ENCODE peak calls at places on chromosome 16, in nine cellular contexts. Q is retinal pigment epithelial cell, W is hepatocyte, T is lower lobe of right lung, V is astrocyte of the cerebellum, K is BJ, M is A549, P is uterus, E is fibroblast of the aortic adventitia. A is an unnamed sample.

GRCh38 chr16:69115361-69115760 is 9.9 kb downstream of the HAS3 start:
- DNase-seq in K (no peak), Q (no peak), T (no peak), V (no peak), M (no peak), W (no peak), E (no peak), P (no peak), A (no peak)

GRCh38 chr16:86303787-86304685 is 206.3 kb upstream of the FOXF1 start:
- DNase-seq in P (peak), T (no peak), M (no peak), V (no peak), K (no peak), Q (no peak), W (no peak), E (peak), A (no peak)

GRCh38 chr16:31569360-31569717 is 41.6 kb downstream of the AHSP start:
- DNase-seq in W (no peak), V (no peak), T (no peak), K (no peak), E (no peak), M (no peak), P (no peak), Q (no peak), A (no peak)

GRCh38 chr16:77946834-77947233 is 75.5 kb upstream of the CLEC3A start:
- DNase-seq in M (no peak), E (peak), Q (no peak), V (no peak), T (no peak), K (no peak), P (no peak), W (peak), A (no peak)

GRCh38 chr16:47018223-47018891 is 44.9 kb upstream of the DNAJA2 start:
- DNase-seq in W (peak), P (no peak), E (peak), Q (no peak), T (no peak), V (no peak), K (no peak), M (peak), A (no peak)

GRCh38 chr16:3999890-4000325 is 116.3 kb downstream of the ADCY9 start:
- DNase-seq in M (no peak), K (no peak), P (no peak), Q (no peak), V (no peak), E (peak), W (no peak), T (no peak), A (no peak)

GRCh38 chr16:11058820-11059219 is 114.5 kb downstream of the CLEC16A start:
- DNase-seq in W (no peak), V (no peak), T (no peak), M (no peak), E (no peak), P (no peak), Q (no peak), K (no peak), A (no peak)

GRCh38 chr16:4261557-4262172 is 11.2 kb downstream of the TFAP4 start:
- DNase-seq in E (no peak), K (no peak), M (peak), V (no peak), P (peak), T (no peak), W (peak), Q (no peak), A (no peak)

GRCh38 chr16:51773491-51773890 is 622.4 kb upstream of the SALL1 start:
- DNase-seq in T (no peak), V (no peak), K (no peak), P (no peak), M (no peak), Q (no peak), E (no peak), W (no peak), A (no peak)

GRCh38 chr16:77434365-77435239 is at the start of gene ADAMTS18:
- DNase-seq in E (no peak), K (no peak), M (no peak), Q (no peak), W (peak), P (no peak), V (no peak), T (no peak), A (no peak)

GRCh38 chr16:49856741-49857330 is 924 bp upstream of the ZNF423 start:
- DNase-seq in P (peak), E (peak), M (peak), K (no peak), V (peak), Q (peak), T (peak), W (peak), A (peak)

GRCh38 chr16:57619606-57620315 is 8.7 kb upstream of the ADGRG1 start:
- DNase-seq in P (peak), M (no peak), E (no peak), W (peak), K (no peak), Q (no peak), V (no peak), T (peak), A (no peak)

GRCh38 chr16:29974291-29975133 is 844 bp downstream of the TAOK2 start:
- DNase-seq in W (peak), M (no peak), E (peak), T (peak), Q (no peak), V (no peak), P (peak), K (no peak), A (no peak)

GRCh38 chr16:2977440-2977839 is 2.8 kb downstream of the PKMYT1 start:
- DNase-seq in W (no peak), T (peak), K (no peak), V (no peak), P (no peak), Q (no peak), M (no peak), E (no peak), A (no peak)

GRCh38 chr16:60681014-60681413 is 1355.2 kb downstream of the CDH8 start:
- DNase-seq in M (no peak), P (no peak), K (no peak), W (no peak), E (no peak), V (no peak), Q (no peak), T (no peak), A (no peak)

GRCh38 chr16:24906199-24906808 is 60.5 kb downstream of the SLC5A11 start:
- DNase-seq in M (peak), W (peak), E (peak), K (no peak), V (peak), T (no peak), P (no peak), Q (peak), A (no peak)

GRCh38 chr16:58464916-58465731 is 34.8 kb upstream of the NDRG4 start:
- DNase-seq in K (no peak), Q (no peak), W (no peak), E (no peak), V (no peak), P (peak), T (no peak), M (peak), A (no peak)

GRCh38 chr16:19020689-19021088 is 37.0 kb downstream of the TMC7 start:
- DNase-seq in V (no peak), E (no peak), T (no peak), P (no peak), M (no peak), K (no peak), W (no peak), Q (no peak), A (no peak)

GRCh38 chr16:28529124-28529523 is 9.7 kb downstream of the NUPR1 start:
- DNase-seq in P (no peak), V (no peak), T (no peak), E (no peak), M (no peak), W (no peak), K (no peak), Q (no peak), A (no peak)

GRCh38 chr16:88504489-88505404 is 51.7 kb downstream of the ZFPM1 start:
- DNase-seq in E (no peak), V (no peak), P (no peak), T (no peak), W (peak), M (no peak), K (no peak), Q (no peak), A (no peak)

GRCh38 chr16:57187508-57187854 is 1.4 kb downstream of the RSPRY1 start:
- DNase-seq in M (no peak), P (no peak), Q (no peak), K (no peak), T (no peak), W (peak), V (no peak), E (no peak), A (no peak)

GRCh38 chr16:85089485-85089884 is 22.8 kb downstream of the CIBAR2 start:
- DNase-seq in P (no peak), T (no peak), M (no peak), K (peak), Q (no peak), E (no peak), V (no peak), W (no peak), A (no peak)

GRCh38 chr16:85862476-85863383 is 36.2 kb upstream of the IRF8 start:
- DNase-seq in P (no peak), Q (no peak), W (no peak), T (no peak), V (no peak), K (no peak), E (no peak), M (no peak), A (no peak)

GRCh38 chr16:79475841-79476240 is 124.7 kb downstream of the MAF start:
- DNase-seq in W (no peak), E (no peak), K (no peak), V (no peak), P (no peak), T (no peak), Q (no peak), M (no peak), A (no peak)

GRCh38 chr16:85417156-85417860 is 195.8 kb upstream of the GSE1 start:
- DNase-seq in E (no peak), Q (no peak), M (no peak), K (no peak), V (no peak), W (no peak), T (peak), P (peak), A (no peak)

GRCh38 chr16:2952679-2953078 is 11.4 kb upstream of the KREMEN2 start:
- DNase-seq in P (no peak), E (no peak), V (no peak), K (no peak), W (no peak), M (no peak), T (no peak), Q (no peak), A (no peak)

GRCh38 chr16:85153656-85154091 is 41.4 kb upstream of the CIBAR2 start:
- DNase-seq in Q (no peak), T (no peak), K (no peak), E (no peak), V (no peak), M (no peak), W (no peak), P (no peak), A (no peak)

GRCh38 chr16:48317614-48318013 is 67.6 kb downstream of the SIAH1 start:
- DNase-seq in T (no peak), P (no peak), K (no peak), V (peak), M (peak), W (no peak), Q (peak), E (peak), A (peak)

GRCh38 chr16:88781140-88782077 is 3.6 kb downstream of the PIEZO1 start:
- DNase-seq in V (no peak), T (peak), K (no peak), Q (no peak), M (no peak), E (no peak), W (no peak), P (no peak), A (no peak)

GRCh38 chr16:21560462-21560861 is 38.9 kb upstream of the METTL9 start:
- DNase-seq in P (no peak), Q (no peak), E (no peak), W (no peak), T (no peak), M (no peak), K (no peak), V (no peak), A (no peak)

GRCh38 chr16:24540575-24541240 is 1.3 kb downstream of the RBBP6 start:
- DNase-seq in E (peak), V (no peak), W (peak), P (no peak), T (no peak), Q (no peak), K (no peak), M (peak), A (no peak)

GRCh38 chr16:21236831-21237230 is 3.3 kb downstream of the ANKS4B start:
- DNase-seq in M (no peak), P (no peak), V (no peak), Q (no peak), E (no peak), K (no peak), W (no peak), T (no peak), A (no peak)

GRCh38 chr16:17459903-17460521 is 10.7 kb downstream of the XYLT1 start:
- DNase-seq in K (no peak), P (peak), T (no peak), Q (no peak), M (no peak), W (no peak), E (no peak), V (no peak), A (no peak)

GRCh38 chr16:15542734-15543347 is 100.1 kb downstream of the MARF1 start:
- DNase-seq in Q (no peak), E (no peak), W (no peak), P (no peak), T (no peak), M (no peak), V (no peak), K (no peak), A (no peak)

GRCh38 chr16:1763521-1764511 is 7.5 kb downstream of the NME3 start:
- DNase-seq in M (peak), W (no peak), P (no peak), V (no peak), Q (no peak), K (no peak), E (no peak), T (no peak), A (no peak)
- TF ChIP-seq CTCF in M (peak), W (peak), P (no peak), V (peak), Q (peak), K (peak), E (peak), T (no peak), A (peak)

DNA sequence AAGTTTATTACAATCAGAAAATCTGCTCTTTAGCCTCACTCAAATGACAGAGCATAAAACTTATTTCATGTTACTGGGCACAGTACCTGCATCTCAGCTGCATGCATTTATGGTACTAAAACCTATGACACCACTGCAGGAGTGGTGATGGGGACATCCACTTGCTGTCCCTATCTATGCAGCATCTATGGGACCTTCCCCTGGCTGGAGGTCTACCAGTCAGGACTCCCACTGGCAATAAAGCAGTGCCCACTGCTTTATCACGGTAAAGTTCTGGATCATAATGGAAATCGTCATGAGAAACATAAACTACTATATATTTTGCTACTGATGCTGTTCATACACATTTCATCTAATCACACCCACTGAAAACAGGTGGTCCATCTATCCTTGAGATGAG is 26.2 kb downstream of the NSMCE1 start:
- DNase-seq in P (no peak), V (no peak), E (no peak), T (no peak), M (no peak), Q (no peak), K (no peak), W (peak), A (no peak)
- H3K4me3 ChIP-seq in P (no peak), V (peak), E (no peak), T (peak), M (no peak), Q (peak), K (no peak), W (no peak), A (peak)

GRCh38 chr16:81586976-81587625 is 142.5 kb downstream of the CMIP start:
- DNase-seq in K (no peak), P (no peak), E (no peak), W (no peak), T (no peak), M (no peak), V (no peak), Q (no peak), A (no peak)

GRCh38 chr16:81587626-81588160 is 143.1 kb downstream of the CMIP start:
- DNase-seq in P (no peak), Q (no peak), K (no peak), E (no peak), M (no peak), W (no peak), T (no peak), V (no peak), A (no peak)

GRCh38 chr16:81583893-81584705 is 139.5 kb downstream of the CMIP start:
- DNase-seq in W (no peak), V (no peak), E (peak), K (no peak), M (peak), Q (no peak), P (no peak), T (peak), A (no peak)

GRCh38 chr16:81586421-81586820 is 141.8 kb downstream of the CMIP start:
- DNase-seq in M (no peak), V (no peak), K (no peak), T (no peak), P (no peak), W (peak), E (no peak), Q (no peak), A (no peak)

GRCh38 chr16:81585785-81586184 is 141.2 kb downstream of the CMIP start:
- DNase-seq in E (no peak), P (no peak), T (no peak), M (peak), Q (no peak), W (peak), K (no peak), V (no peak), A (no peak)
- TF ChIP-seq CTCF in E (peak), P (no peak), T (peak), M (peak), Q (peak), W (peak), K (peak), V (no peak), A (peak)

DNA sequence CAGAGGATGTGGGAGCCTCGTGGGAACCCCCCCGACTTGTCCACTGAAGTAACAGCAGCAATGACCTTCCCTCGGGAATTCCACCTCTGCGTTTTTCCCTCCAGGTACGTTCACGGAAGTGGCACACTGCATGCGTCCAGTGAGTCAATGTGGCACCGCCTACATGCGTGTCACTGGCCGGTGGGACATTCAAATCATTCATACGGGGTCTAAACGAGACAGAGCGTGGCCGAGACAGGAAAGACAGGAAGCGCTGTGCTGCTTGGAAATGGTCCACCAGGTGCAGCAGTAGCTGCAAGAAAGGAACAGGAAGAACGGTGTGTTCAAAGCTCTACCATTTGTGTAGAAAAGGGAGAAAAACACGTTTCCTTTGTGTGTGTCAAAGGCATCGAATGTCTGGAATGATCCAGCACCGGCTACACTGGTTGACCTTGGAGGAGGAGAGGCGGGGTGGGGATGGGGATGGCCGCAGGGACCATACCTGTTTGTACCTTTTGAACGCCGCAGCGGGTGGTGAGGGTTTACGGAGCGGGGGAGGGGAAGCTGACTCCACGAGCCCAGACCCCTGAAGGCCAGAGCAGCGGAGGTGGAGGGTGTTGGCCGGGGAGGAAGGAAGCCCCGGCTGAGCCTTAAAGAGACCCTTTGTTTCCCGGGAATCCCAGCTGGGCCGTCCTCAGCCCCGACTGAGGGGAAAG is 1.7 kb upstream of the PGAP6 start:
- DNase-seq in T (peak), W (peak), Q (no peak), E (no peak), V (no peak), P (no peak), K (no peak), M (no peak), A (no peak)
- H3K4me3 ChIP-seq in T (peak), W (peak), Q (peak), E (no peak), V (no peak), P (no peak), K (no peak), M (no peak), A (no peak)

GRCh38 chr16:72928089-72928981 is 119.6 kb downstream of the ZFHX3 start:
- DNase-seq in W (no peak), K (no peak), E (no peak), P (no peak), V (no peak), Q (no peak), T (no peak), M (no peak), A (no peak)
- TF ChIP-seq CTCF in W (no peak), K (no peak), E (no peak), P (no peak), V (no peak), Q (no peak), T (no peak), M (no peak), A (no peak)

GRCh38 chr16:73064227-73064995 is 16.5 kb upstream of the ZFHX3 start:
- DNase-seq in W (no peak), K (no peak), P (no peak), Q (no peak), V (no peak), E (peak), M (no peak), T (no peak), A (peak)
- H3K4me3 ChIP-seq in W (no peak), K (peak), P (no peak), Q (peak), V (peak), E (peak), M (peak), T (peak), A (peak)

GRCh38 chr16:14335297-14335696 is 264.2 kb downstream of the MRTFB start:
- DNase-seq in Q (no peak), T (no peak), V (no peak), M (peak), E (no peak), W (no peak), P (no peak), K (no peak), A (no peak)

GRCh38 chr16:14338969-14339368 is 267.9 kb downstream of the MRTFB start:
- DNase-seq in T (no peak), Q (no peak), M (no peak), E (no peak), P (no peak), V (no peak), W (no peak), K (no peak), A (no peak)

GRCh38 chr16:14338236-14338635 is 267.1 kb downstream of the MRTFB start:
- DNase-seq in W (no peak), T (no peak), V (no peak), M (no peak), E (no peak), Q (no peak), P (no peak), K (no peak), A (no peak)

GRCh38 chr16:14339694-14340093 is 268.6 kb downstream of the MRTFB start:
- DNase-seq in V (no peak), Q (no peak), K (no peak), M (no peak), T (no peak), W (no peak), P (no peak), E (no peak), A (no peak)

GRCh38 chr16:14337303-14338191 is 266.4 kb downstream of the MRTFB start:
- DNase-seq in W (peak), E (peak), P (no peak), K (no peak), M (no peak), Q (no peak), V (no peak), T (no peak), A (no peak)
- TF ChIP-seq CTCF in W (no peak), E (no peak), P (no peak), K (no peak), M (no peak), Q (no peak), V (no peak), T (no peak), A (no peak)

GRCh38 chr16:25912321-25912720 is 220.6 kb downstream of the HS3ST4 start:
- DNase-seq in W (no peak), E (no peak), T (no peak), M (no peak), V (no peak), Q (no peak), P (no peak), K (no peak), A (no peak)
- H3K4me3 ChIP-seq in W (no peak), E (no peak), T (no peak), M (no peak), V (no peak), Q (no peak), P (no peak), K (no peak), A (no peak)